ENCODE peak calls at places on chromosomes 5 and 9, in eight cellular contexts. One of them, this sample, is unnamed. For H3K36me3, the result is how much of the 10 kb centered on the place peaks cover.

GRCh38 chr9:79256691-79257213 is 315.0 kb upstream of the TLE4 start:
- DNase-seq in CD8-positive, alpha-beta T cell: no peak
- DNase-seq in lower lobe of right lung: no peak
- DNase-seq in adrenal gland: no peak
- DNase-seq in tibial nerve: no peak
- DNase-seq in GM23338: peak
- DNase-seq in psoas muscle: no peak
- DNase-seq in cardiac muscle cell: no peak
- DNase-seq in this sample: no peak

GRCh38 chr9:127720031-127720864 is 4.4 kb downstream of the TTC16 start:
- DNase-seq in adrenal gland: no peak
- DNase-seq in GM23338: no peak
- DNase-seq in lower lobe of right lung: no peak
- DNase-seq in CD8-positive, alpha-beta T cell: peak
- DNase-seq in tibial nerve: no peak
- DNase-seq in cardiac muscle cell: no peak
- DNase-seq in psoas muscle: no peak
- DNase-seq in this sample: no peak

GRCh38 chr9:3873818-3874217 is 348.0 kb upstream of the RFX3 start:
- DNase-seq in CD8-positive, alpha-beta T cell: no peak
- DNase-seq in tibial nerve: no peak
- DNase-seq in psoas muscle: no peak
- DNase-seq in cardiac muscle cell: no peak
- DNase-seq in adrenal gland: no peak
- DNase-seq in lower lobe of right lung: no peak
- DNase-seq in GM23338: peak
- DNase-seq in this sample: no peak

GRCh38 chr5:68754536-68754935 is 339.3 kb upstream of the SLC30A5 start:
- DNase-seq in tibial nerve: no peak
- DNase-seq in cardiac muscle cell: no peak
- DNase-seq in psoas muscle: no peak
- DNase-seq in lower lobe of right lung: no peak
- DNase-seq in CD8-positive, alpha-beta T cell: no peak
- DNase-seq in adrenal gland: no peak
- DNase-seq in GM23338: no peak
- DNase-seq in this sample: no peak

GRCh38 chr5:17314907-17315471 is 97.6 kb downstream of the BASP1 start:
- DNase-seq in lower lobe of right lung: no peak
- DNase-seq in GM23338: peak
- DNase-seq in psoas muscle: no peak
- DNase-seq in cardiac muscle cell: no peak
- DNase-seq in adrenal gland: no peak
- DNase-seq in tibial nerve: no peak
- DNase-seq in CD8-positive, alpha-beta T cell: no peak
- DNase-seq in this sample: peak

GRCh38 chr5:20608567-20608966 is 620.6 kb upstream of the CDH18 start:
- DNase-seq in adrenal gland: no peak
- DNase-seq in psoas muscle: no peak
- DNase-seq in GM23338: no peak
- DNase-seq in tibial nerve: no peak
- DNase-seq in lower lobe of right lung: no peak
- DNase-seq in cardiac muscle cell: no peak
- DNase-seq in CD8-positive, alpha-beta T cell: no peak
- DNase-seq in this sample: no peak

GRCh38 chr9:76136986-76137385 is 246.5 kb downstream of the PCSK5 start:
- DNase-seq in CD8-positive, alpha-beta T cell: no peak
- DNase-seq in tibial nerve: no peak
- DNase-seq in GM23338: peak
- DNase-seq in adrenal gland: peak
- DNase-seq in psoas muscle: no peak
- DNase-seq in lower lobe of right lung: no peak
- DNase-seq in cardiac muscle cell: no peak
- DNase-seq in this sample: no peak

GRCh38 chr5:95081500-95082355 is 203.2 kb downstream of the MCTP1 start:
- DNase-seq in GM23338: peak
- DNase-seq in CD8-positive, alpha-beta T cell: peak
- DNase-seq in tibial nerve: peak
- DNase-seq in psoas muscle: peak
- DNase-seq in lower lobe of right lung: peak
- DNase-seq in cardiac muscle cell: no peak
- DNase-seq in adrenal gland: peak
- DNase-seq in this sample: peak

GRCh38 chr5:125835293-125836172 is 587.7 kb upstream of the GRAMD2B start:
- DNase-seq in psoas muscle: peak
- DNase-seq in adrenal gland: peak
- DNase-seq in cardiac muscle cell: peak
- DNase-seq in tibial nerve: no peak
- DNase-seq in GM23338: peak
- DNase-seq in lower lobe of right lung: no peak
- DNase-seq in CD8-positive, alpha-beta T cell: no peak
- DNase-seq in this sample: peak

GRCh38 chr5:74201334-74202081 is 439.0 kb downstream of the ENC1 start:
- DNase-seq in adrenal gland: peak
- DNase-seq in lower lobe of right lung: no peak
- DNase-seq in GM23338: no peak
- DNase-seq in tibial nerve: peak
- DNase-seq in CD8-positive, alpha-beta T cell: no peak
- DNase-seq in psoas muscle: peak
- DNase-seq in cardiac muscle cell: no peak
- DNase-seq in this sample: peak

GRCh38 chr5:40904205-40904993 is 4.9 kb upstream of the C7 start:
- DNase-seq in CD8-positive, alpha-beta T cell: no peak
- DNase-seq in adrenal gland: peak
- DNase-seq in psoas muscle: no peak
- DNase-seq in lower lobe of right lung: no peak
- DNase-seq in cardiac muscle cell: peak
- DNase-seq in GM23338: peak
- DNase-seq in tibial nerve: peak
- DNase-seq in this sample: no peak

GRCh38 chr5:91074615-91075014 is 308.5 kb downstream of the ARRDC3 start:
- DNase-seq in lower lobe of right lung: no peak
- DNase-seq in GM23338: no peak
- DNase-seq in cardiac muscle cell: no peak
- DNase-seq in CD8-positive, alpha-beta T cell: no peak
- DNase-seq in adrenal gland: no peak
- DNase-seq in tibial nerve: no peak
- DNase-seq in psoas muscle: no peak
- DNase-seq in this sample: no peak

GRCh38 chr5:100576217-100576751 is 41.1 kb downstream of the FAM174A start:
- DNase-seq in GM23338: no peak
- DNase-seq in CD8-positive, alpha-beta T cell: no peak
- DNase-seq in psoas muscle: no peak
- DNase-seq in lower lobe of right lung: no peak
- DNase-seq in adrenal gland: no peak
- DNase-seq in cardiac muscle cell: no peak
- DNase-seq in tibial nerve: no peak
- DNase-seq in this sample: no peak

GRCh38 chr9:17630531-17630949 is 51.7 kb downstream of the SH3GL2 start:
- DNase-seq in GM23338: peak
- DNase-seq in tibial nerve: no peak
- DNase-seq in CD8-positive, alpha-beta T cell: no peak
- DNase-seq in cardiac muscle cell: no peak
- DNase-seq in psoas muscle: no peak
- DNase-seq in lower lobe of right lung: no peak
- DNase-seq in adrenal gland: no peak
- DNase-seq in this sample: no peak

GRCh38 chr5:133867341-133867740 is 101.1 kb downstream of the C5orf15 start:
- DNase-seq in tibial nerve: no peak
- DNase-seq in adrenal gland: no peak
- DNase-seq in GM23338: no peak
- DNase-seq in cardiac muscle cell: no peak
- DNase-seq in lower lobe of right lung: no peak
- DNase-seq in CD8-positive, alpha-beta T cell: no peak
- DNase-seq in psoas muscle: peak
- DNase-seq in this sample: no peak

GRCh38 chr9:15104826-15105420 is 194.7 kb upstream of the FREM1 start:
- DNase-seq in tibial nerve: no peak
- DNase-seq in cardiac muscle cell: peak
- DNase-seq in adrenal gland: no peak
- DNase-seq in GM23338: peak
- DNase-seq in psoas muscle: no peak
- DNase-seq in lower lobe of right lung: no peak
- DNase-seq in CD8-positive, alpha-beta T cell: peak
- DNase-seq in this sample: peak

GRCh38 chr5:141742866-141743651 is 61.0 kb upstream of the ARAP3 start:
- DNase-seq in CD8-positive, alpha-beta T cell: no peak
- DNase-seq in psoas muscle: no peak
- DNase-seq in lower lobe of right lung: no peak
- DNase-seq in GM23338: peak
- DNase-seq in cardiac muscle cell: peak
- DNase-seq in tibial nerve: no peak
- DNase-seq in adrenal gland: peak
- DNase-seq in this sample: peak

GRCh38 chr5:170426149-170426767 is 37.1 kb upstream of the KCNMB1 start:
- DNase-seq in tibial nerve: no peak
- DNase-seq in adrenal gland: no peak
- DNase-seq in GM23338: no peak
- DNase-seq in cardiac muscle cell: no peak
- DNase-seq in CD8-positive, alpha-beta T cell: no peak
- DNase-seq in psoas muscle: no peak
- DNase-seq in lower lobe of right lung: no peak
- DNase-seq in this sample: no peak
- H3K4me3 ChIP-seq in tibial nerve: no peak
- H3K4me3 ChIP-seq in adrenal gland: no peak
- H3K4me3 ChIP-seq in GM23338: no peak
- H3K4me3 ChIP-seq in cardiac muscle cell: no peak
- H3K4me3 ChIP-seq in CD8-positive, alpha-beta T cell: no peak
- H3K4me3 ChIP-seq in psoas muscle: no peak
- H3K4me3 ChIP-seq in lower lobe of right lung: no peak
- H3K4me3 ChIP-seq in this sample: no peak

GRCh38 chr9:134779640-134780039 is 101.0 kb upstream of the FCN2 start:
- DNase-seq in cardiac muscle cell: no peak
- DNase-seq in tibial nerve: no peak
- DNase-seq in adrenal gland: no peak
- DNase-seq in GM23338: no peak
- DNase-seq in CD8-positive, alpha-beta T cell: no peak
- DNase-seq in psoas muscle: no peak
- DNase-seq in lower lobe of right lung: no peak
- DNase-seq in this sample: no peak

GRCh38 chr9:134783699-134784039 is 96.9 kb upstream of the FCN2 start:
- DNase-seq in lower lobe of right lung: no peak
- DNase-seq in psoas muscle: peak
- DNase-seq in cardiac muscle cell: no peak
- DNase-seq in CD8-positive, alpha-beta T cell: no peak
- DNase-seq in GM23338: no peak
- DNase-seq in adrenal gland: no peak
- DNase-seq in tibial nerve: peak
- DNase-seq in this sample: no peak

GRCh38 chr9:134782921-134783698 is 97.5 kb upstream of the FCN2 start:
- DNase-seq in lower lobe of right lung: no peak
- DNase-seq in adrenal gland: no peak
- DNase-seq in GM23338: no peak
- DNase-seq in cardiac muscle cell: no peak
- DNase-seq in tibial nerve: no peak
- DNase-seq in psoas muscle: no peak
- DNase-seq in CD8-positive, alpha-beta T cell: no peak
- DNase-seq in this sample: no peak

GRCh38 chr9:134784612-134785305 is 95.9 kb upstream of the FCN2 start:
- DNase-seq in GM23338: peak
- DNase-seq in adrenal gland: no peak
- DNase-seq in cardiac muscle cell: peak
- DNase-seq in psoas muscle: no peak
- DNase-seq in lower lobe of right lung: no peak
- DNase-seq in CD8-positive, alpha-beta T cell: no peak
- DNase-seq in tibial nerve: no peak
- DNase-seq in this sample: no peak

GRCh38 chr9:134781895-134782294 is 98.7 kb upstream of the FCN2 start:
- DNase-seq in GM23338: peak
- DNase-seq in cardiac muscle cell: peak
- DNase-seq in adrenal gland: no peak
- DNase-seq in lower lobe of right lung: no peak
- DNase-seq in psoas muscle: no peak
- DNase-seq in tibial nerve: no peak
- DNase-seq in CD8-positive, alpha-beta T cell: no peak
- DNase-seq in this sample: no peak
- TF ChIP-seq CTCF in GM23338: peak
- TF ChIP-seq CTCF in cardiac muscle cell: peak
- TF ChIP-seq CTCF in adrenal gland: peak
- TF ChIP-seq CTCF in lower lobe of right lung: peak
- TF ChIP-seq CTCF in psoas muscle: no peak
- TF ChIP-seq CTCF in tibial nerve: no peak
- TF ChIP-seq CTCF in CD8-positive, alpha-beta T cell: no peak
- TF ChIP-seq CTCF in this sample: peak

DNA sequence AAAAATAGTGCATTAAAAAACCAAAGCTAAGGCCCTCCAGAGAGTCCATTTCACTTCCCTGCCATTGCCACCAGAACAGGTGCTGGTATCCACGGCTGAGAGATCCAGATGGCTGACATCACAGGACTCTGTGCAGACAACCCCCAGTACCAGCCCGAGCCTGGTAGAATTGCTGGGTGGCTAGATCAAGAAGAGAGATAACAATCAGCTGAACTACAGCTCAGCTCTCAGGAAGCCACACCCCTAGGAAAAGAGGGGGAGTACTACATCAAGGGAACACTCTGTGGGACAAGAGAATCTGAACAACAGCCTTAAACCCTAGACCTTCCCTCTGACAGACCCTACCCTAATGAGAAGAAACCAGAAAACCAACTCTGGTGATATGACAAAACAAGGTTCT is 73.8 kb upstream of the SLIT3 start:
- DNase-seq in tibial nerve: no peak
- DNase-seq in cardiac muscle cell: no peak
- DNase-seq in psoas muscle: no peak
- DNase-seq in CD8-positive, alpha-beta T cell: no peak
- DNase-seq in GM23338: no peak
- DNase-seq in adrenal gland: no peak
- DNase-seq in lower lobe of right lung: no peak
- DNase-seq in this sample: no peak
- H3K36me3 ChIP-seq in tibial nerve: under half
- H3K36me3 ChIP-seq in cardiac muscle cell: under half
- H3K36me3 ChIP-seq in psoas muscle: under half
- H3K36me3 ChIP-seq in CD8-positive, alpha-beta T cell: under half
- H3K36me3 ChIP-seq in GM23338: under half
- H3K36me3 ChIP-seq in adrenal gland: under half
- H3K36me3 ChIP-seq in lower lobe of right lung: under half
- H3K36me3 ChIP-seq in this sample: under half

GRCh38 chr5:132559661-132560060 is 2.9 kb downstream of the RAD50 start:
- DNase-seq in adrenal gland: no peak
- DNase-seq in psoas muscle: no peak
- DNase-seq in lower lobe of right lung: no peak
- DNase-seq in cardiac muscle cell: no peak
- DNase-seq in tibial nerve: no peak
- DNase-seq in CD8-positive, alpha-beta T cell: no peak
- DNase-seq in GM23338: no peak
- DNase-seq in this sample: no peak
- H3K4me3 ChIP-seq in adrenal gland: no peak
- H3K4me3 ChIP-seq in psoas muscle: no peak
- H3K4me3 ChIP-seq in lower lobe of right lung: no peak
- H3K4me3 ChIP-seq in cardiac muscle cell: no peak
- H3K4me3 ChIP-seq in tibial nerve: no peak
- H3K4me3 ChIP-seq in CD8-positive, alpha-beta T cell: no peak
- H3K4me3 ChIP-seq in GM23338: no peak
- H3K4me3 ChIP-seq in this sample: no peak

This sample was measured in GM06990.